ENCODE peak calls at places on chromosomes 13 and 19, in five cellular contexts. One of them, this sample, is unnamed.

GRCh38 chr19:39645800-39646411 is 9.8 kb upstream of the LGALS16 start:
- DNase-seq in sigmoid colon: no peak
- DNase-seq in tibial nerve: no peak
- DNase-seq in transverse colon: no peak
- DNase-seq in suprapubic skin: no peak
- DNase-seq in this sample: no peak

GRCh38 chr19:29492761-29493160 is 33.0 kb upstream of the VSTM2B start:
- DNase-seq in tibial nerve: no peak
- DNase-seq in sigmoid colon: peak; percentile 66
- DNase-seq in transverse colon: no peak
- DNase-seq in suprapubic skin: no peak
- DNase-seq in this sample: no peak

GRCh38 chr13:27953671-27954405 is 15.3 kb downstream of the CDX2 start:
- DNase-seq in transverse colon: peak; percentile 87
- DNase-seq in suprapubic skin: peak; percentile 75
- DNase-seq in sigmoid colon: peak; percentile 80
- DNase-seq in tibial nerve: peak; percentile 43
- DNase-seq in this sample: peak; percentile 69

GRCh38 chr13:75612354-75612753 is 23.8 kb upstream of the LMO7 start:
- DNase-seq in suprapubic skin: no peak
- DNase-seq in tibial nerve: no peak
- DNase-seq in sigmoid colon: no peak
- DNase-seq in transverse colon: no peak
- DNase-seq in this sample: no peak

GRCh38 chr13:24076636-24077035 is 83.9 kb upstream of the SPATA13 start:
- DNase-seq in sigmoid colon: no peak
- DNase-seq in transverse colon: no peak
- DNase-seq in tibial nerve: no peak
- DNase-seq in suprapubic skin: no peak
- DNase-seq in this sample: no peak

GRCh38 chr13:33287142-33287882 is 1.8 kb upstream of the STARD13 start:
- DNase-seq in transverse colon: no peak
- DNase-seq in tibial nerve: no peak
- DNase-seq in suprapubic skin: no peak
- DNase-seq in sigmoid colon: no peak
- DNase-seq in this sample: no peak

GRCh38 chr19:5054551-5055456 is 85.9 kb downstream of the KDM4B start:
- DNase-seq in suprapubic skin: no peak
- DNase-seq in sigmoid colon: no peak
- DNase-seq in transverse colon: no peak
- DNase-seq in tibial nerve: no peak
- DNase-seq in this sample: no peak

GRCh38 chr13:71758823-71759222 is 108.2 kb downstream of the DACH1 start:
- DNase-seq in tibial nerve: no peak
- DNase-seq in suprapubic skin: no peak
- DNase-seq in transverse colon: no peak
- DNase-seq in sigmoid colon: no peak
- DNase-seq in this sample: no peak

GRCh38 chr19:35166100-35167063 is 11.8 kb downstream of the FXYD5 start:
- DNase-seq in sigmoid colon: peak; percentile 20
- DNase-seq in tibial nerve: no peak
- DNase-seq in transverse colon: no peak
- DNase-seq in suprapubic skin: peak; percentile 44
- DNase-seq in this sample: no peak

GRCh38 chr13:113906566-113906965 is 42.7 kb upstream of the GAS6 start:
- DNase-seq in transverse colon: no peak
- DNase-seq in sigmoid colon: no peak
- DNase-seq in tibial nerve: no peak
- DNase-seq in suprapubic skin: no peak
- DNase-seq in this sample: peak; percentile 30

GRCh38 chr19:45049073-45049736 is 10.4 kb downstream of the CLASRP start:
- DNase-seq in sigmoid colon: no peak
- DNase-seq in tibial nerve: no peak
- DNase-seq in suprapubic skin: no peak
- DNase-seq in transverse colon: no peak
- DNase-seq in this sample: no peak

GRCh38 chr13:30415430-30416030 is 6.8 kb upstream of the UBE2L5 start:
- DNase-seq in suprapubic skin: no peak
- DNase-seq in transverse colon: no peak
- DNase-seq in tibial nerve: no peak
- DNase-seq in sigmoid colon: no peak
- DNase-seq in this sample: no peak

GRCh38 chr13:27170221-27170520 is 1.4 kb downstream of the USP12 start:
- DNase-seq in sigmoid colon: no peak
- DNase-seq in tibial nerve: no peak
- DNase-seq in transverse colon: no peak
- DNase-seq in suprapubic skin: no peak
- DNase-seq in this sample: no peak

GRCh38 chr19:30780456-30780855 is 408.3 kb downstream of the ZNF536 start:
- DNase-seq in tibial nerve: no peak
- DNase-seq in suprapubic skin: no peak
- DNase-seq in sigmoid colon: no peak
- DNase-seq in transverse colon: no peak
- DNase-seq in this sample: no peak

GRCh38 chr13:88068975-88069374 is 397.8 kb downstream of the SLITRK5 start:
- DNase-seq in transverse colon: no peak
- DNase-seq in tibial nerve: no peak
- DNase-seq in sigmoid colon: peak; percentile 35
- DNase-seq in suprapubic skin: no peak
- DNase-seq in this sample: no peak

GRCh38 chr13:81223784-81224501 is 883.0 kb upstream of the SPRY2 start:
- DNase-seq in tibial nerve: no peak
- DNase-seq in sigmoid colon: no peak
- DNase-seq in suprapubic skin: no peak
- DNase-seq in transverse colon: no peak
- DNase-seq in this sample: no peak

GRCh38 chr13:80084086-80084676 is 256.7 kb downstream of the SPRY2 start:
- DNase-seq in sigmoid colon: no peak
- DNase-seq in transverse colon: no peak
- DNase-seq in suprapubic skin: no peak
- DNase-seq in tibial nerve: no peak
- DNase-seq in this sample: no peak

GRCh38 chr13:98232456-98232855 is 55.4 kb upstream of the RNF113B start:
- DNase-seq in sigmoid colon: no peak
- DNase-seq in tibial nerve: no peak
- DNase-seq in transverse colon: no peak
- DNase-seq in suprapubic skin: no peak
- DNase-seq in this sample: no peak

GRCh38 chr19:22595918-22596341 is 38.2 kb upstream of the ZNF492 start:
- DNase-seq in transverse colon: no peak
- DNase-seq in suprapubic skin: no peak
- DNase-seq in tibial nerve: peak; percentile 50
- DNase-seq in sigmoid colon: no peak
- DNase-seq in this sample: peak; percentile 71

GRCh38 chr13:40480012-40480914 is 186.2 kb downstream of the FOXO1 start:
- DNase-seq in suprapubic skin: no peak
- DNase-seq in tibial nerve: no peak
- DNase-seq in sigmoid colon: no peak
- DNase-seq in transverse colon: no peak
- DNase-seq in this sample: no peak

GRCh38 chr13:106481919-106482318 is 53.5 kb downstream of the EFNB2 start:
- DNase-seq in sigmoid colon: no peak
- DNase-seq in suprapubic skin: no peak
- DNase-seq in transverse colon: no peak
- DNase-seq in tibial nerve: no peak
- DNase-seq in this sample: no peak

DNA sequence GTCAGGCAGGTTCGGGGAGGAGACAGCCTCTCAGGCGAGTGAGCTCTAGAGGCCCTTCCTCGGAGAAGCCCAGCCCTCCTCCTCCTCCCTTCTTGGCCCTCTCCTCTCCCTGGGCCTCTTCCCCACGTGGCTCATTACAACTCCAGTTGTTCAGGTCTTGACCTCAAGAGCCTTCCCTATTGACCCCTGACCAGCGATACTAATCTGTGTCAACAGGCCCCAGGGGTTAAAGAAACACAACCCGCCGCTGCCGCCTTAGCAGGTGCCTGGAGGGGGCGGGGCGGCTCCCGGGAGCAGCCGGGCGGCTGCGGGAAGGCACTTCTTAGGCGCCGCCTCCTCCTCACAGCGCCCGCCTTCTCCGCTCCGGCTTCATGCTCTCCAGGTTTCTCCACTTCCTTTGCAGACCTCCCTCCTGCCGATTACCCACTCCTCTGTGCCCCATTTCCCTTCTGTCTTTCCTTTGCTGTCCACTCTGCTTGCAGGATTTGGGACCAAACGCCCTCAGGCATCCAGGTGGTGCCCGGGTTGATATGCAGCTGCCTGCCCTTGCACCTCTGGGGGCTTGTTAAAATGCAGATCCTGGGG is 51.0 kb downstream of the LYL1 start:
- DNase-seq in tibial nerve: peak; percentile 56
- DNase-seq in sigmoid colon: peak; percentile 85
- DNase-seq in transverse colon: peak; percentile 76
- DNase-seq in suprapubic skin: no peak
- DNase-seq in this sample: peak; percentile 76
- TF ChIP-seq EP300 in tibial nerve: peak; percentile 21
- TF ChIP-seq EP300 in sigmoid colon: no peak
- TF ChIP-seq EP300 in transverse colon: no peak
- TF ChIP-seq EP300 in suprapubic skin: no peak
- TF ChIP-seq EP300 in this sample: no peak

GRCh38 chr13:21670883-21671792 is at the start of gene FGF9:
- DNase-seq in transverse colon: peak; percentile 87
- DNase-seq in sigmoid colon: peak; percentile 76
- DNase-seq in tibial nerve: no peak
- DNase-seq in suprapubic skin: peak; percentile 65
- DNase-seq in this sample: peak; percentile 68
- TF ChIP-seq EP300 in transverse colon: no peak
- TF ChIP-seq EP300 in sigmoid colon: no peak
- TF ChIP-seq EP300 in tibial nerve: peak; percentile 41
- TF ChIP-seq EP300 in suprapubic skin: no peak
- TF ChIP-seq EP300 in this sample: no peak

GRCh38 chr19:16319466-16319865 is 5.2 kb upstream of the KLF2 start:
- DNase-seq in transverse colon: no peak
- DNase-seq in tibial nerve: no peak
- DNase-seq in suprapubic skin: no peak
- DNase-seq in sigmoid colon: no peak
- DNase-seq in this sample: no peak

GRCh38 chr19:16316506-16316882 is 8.1 kb upstream of the KLF2 start:
- DNase-seq in tibial nerve: no peak
- DNase-seq in transverse colon: no peak
- DNase-seq in sigmoid colon: no peak
- DNase-seq in suprapubic skin: no peak
- DNase-seq in this sample: no peak

GRCh38 chr19:16320987-16321386 is 3.6 kb upstream of the KLF2 start:
- DNase-seq in transverse colon: no peak
- DNase-seq in tibial nerve: no peak
- DNase-seq in suprapubic skin: no peak
- DNase-seq in sigmoid colon: no peak
- DNase-seq in this sample: no peak

GRCh38 chr19:16315825-16316505 is 8.7 kb upstream of the KLF2 start:
- DNase-seq in transverse colon: peak; percentile 45
- DNase-seq in tibial nerve: no peak
- DNase-seq in sigmoid colon: peak; percentile 90
- DNase-seq in suprapubic skin: peak; percentile 77
- DNase-seq in this sample: peak; percentile 80
- TF ChIP-seq EP300 in transverse colon: no peak
- TF ChIP-seq EP300 in tibial nerve: peak; percentile 99
- TF ChIP-seq EP300 in sigmoid colon: peak; percentile 16
- TF ChIP-seq EP300 in suprapubic skin: no peak
- TF ChIP-seq EP300 in this sample: peak; percentile 92

DNA sequence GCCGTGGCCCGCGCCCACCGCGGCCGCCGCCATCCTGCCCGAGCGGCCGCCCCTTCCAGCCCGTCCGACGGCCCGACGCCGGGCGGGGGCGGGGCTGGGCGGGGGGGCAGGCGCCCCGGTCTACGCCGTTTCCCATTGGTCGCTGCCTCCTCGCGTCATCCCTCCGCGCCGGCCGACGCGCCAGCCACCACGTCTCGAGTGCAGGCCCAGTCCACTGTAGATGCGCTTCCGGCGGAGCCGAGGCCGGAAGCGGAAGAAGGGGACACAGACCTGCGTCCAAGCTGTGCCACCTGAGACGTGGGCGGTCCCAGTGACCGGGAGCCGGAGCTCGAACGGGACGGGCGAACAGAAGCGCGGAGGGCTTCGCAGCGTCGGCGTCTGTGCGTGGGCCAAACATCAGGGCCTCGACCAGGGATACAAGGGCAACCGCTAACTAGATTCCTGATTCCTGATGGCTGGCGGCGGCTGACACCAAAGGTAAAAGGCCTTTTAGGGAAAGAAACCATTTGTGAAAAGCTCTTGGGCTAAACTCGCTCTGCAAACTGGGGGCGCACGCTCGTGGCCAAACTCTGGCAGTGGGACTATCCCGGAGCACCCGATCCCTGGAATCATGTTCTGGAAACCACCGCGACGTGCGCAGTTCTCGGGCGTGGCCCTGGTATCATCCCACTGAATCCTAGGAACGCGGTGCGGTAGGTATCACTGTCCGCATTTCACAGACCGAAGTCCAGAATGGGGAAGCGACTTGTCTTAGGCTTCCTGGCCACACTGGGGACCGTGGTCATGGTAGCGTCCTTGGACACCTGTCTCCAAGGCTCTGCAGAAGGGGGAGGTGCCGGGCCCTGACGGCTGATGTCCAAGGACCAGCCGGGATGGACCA is at the start of gene SLC35E1:
- DNase-seq in tibial nerve: peak; percentile 90
- DNase-seq in sigmoid colon: peak; percentile 98
- DNase-seq in transverse colon: peak; percentile 97
- DNase-seq in suprapubic skin: peak; percentile 96
- DNase-seq in this sample: peak; percentile 93
- TF ChIP-seq EP300 in tibial nerve: peak; percentile 98
- TF ChIP-seq EP300 in sigmoid colon: no peak
- TF ChIP-seq EP300 in transverse colon: peak; percentile 28
- TF ChIP-seq EP300 in suprapubic skin: no peak
- TF ChIP-seq EP300 in this sample: no peak

GRCh38 chr13:83884141-83884540 is 1.9 kb upstream of the SLITRK1 start:
- DNase-seq in sigmoid colon: no peak
- DNase-seq in tibial nerve: no peak
- DNase-seq in suprapubic skin: no peak
- DNase-seq in transverse colon: no peak
- DNase-seq in this sample: no peak

GRCh38 chr13:83881917-83882625 is at the start of gene SLITRK1:
- DNase-seq in sigmoid colon: no peak
- DNase-seq in tibial nerve: no peak
- DNase-seq in transverse colon: no peak
- DNase-seq in suprapubic skin: no peak
- DNase-seq in this sample: no peak

GRCh38 chr13:83883061-83883523 is 818 bp upstream of the SLITRK1 start:
- DNase-seq in tibial nerve: no peak
- DNase-seq in suprapubic skin: no peak
- DNase-seq in sigmoid colon: no peak
- DNase-seq in transverse colon: no peak
- DNase-seq in this sample: no peak

GRCh38 chr13:83881031-83881727 is 1.1 kb downstream of the SLITRK1 start:
- DNase-seq in suprapubic skin: no peak
- DNase-seq in tibial nerve: no peak
- DNase-seq in sigmoid colon: no peak
- DNase-seq in transverse colon: no peak
- DNase-seq in this sample: no peak

GRCh38 chr13:83882626-83882959 is 319 bp upstream of the SLITRK1 start:
- DNase-seq in suprapubic skin: no peak
- DNase-seq in transverse colon: no peak
- DNase-seq in tibial nerve: no peak
- DNase-seq in sigmoid colon: no peak
- DNase-seq in this sample: no peak
- TF ChIP-seq EP300 in suprapubic skin: no peak
- TF ChIP-seq EP300 in transverse colon: no peak
- TF ChIP-seq EP300 in tibial nerve: no peak
- TF ChIP-seq EP300 in sigmoid colon: no peak
- TF ChIP-seq EP300 in this sample: no peak

GRCh38 chr13:45702088-45702487 is at the start of gene CBY2:
- DNase-seq in suprapubic skin: no peak
- DNase-seq in tibial nerve: no peak
- DNase-seq in transverse colon: no peak
- DNase-seq in sigmoid colon: no peak
- DNase-seq in this sample: no peak
- TF ChIP-seq EP300 in suprapubic skin: no peak
- TF ChIP-seq EP300 in tibial nerve: no peak
- TF ChIP-seq EP300 in transverse colon: no peak
- TF ChIP-seq EP300 in sigmoid colon: no peak
- TF ChIP-seq EP300 in this sample: no peak

GRCh38 chr13:102000764-102001163 is 401.1 kb downstream of the FGF14 start:
- DNase-seq in suprapubic skin: no peak
- DNase-seq in sigmoid colon: no peak
- DNase-seq in tibial nerve: no peak
- DNase-seq in transverse colon: no peak
- DNase-seq in this sample: no peak
- TF ChIP-seq EP300 in suprapubic skin: no peak
- TF ChIP-seq EP300 in sigmoid colon: no peak
- TF ChIP-seq EP300 in tibial nerve: no peak
- TF ChIP-seq EP300 in transverse colon: no peak
- TF ChIP-seq EP300 in this sample: no peak

This sample was measured in ovary.